ENCODE peak calls at places on chromosomes 16 and 17, in four cellular contexts. K is gastrocnemius medialis, M is keratinocyte, F is DND-41. V is an unnamed sample.

GRCh38 chr16:85554114-85554790 is 58.9 kb upstream of the GSE1 start:
- DNase-seq in K (peak; percentile 55), M (peak; percentile 23), F (peak; percentile 90), V (no peak)

GRCh38 chr16:73254983-73255382 is 207.1 kb upstream of the ZFHX3 start:
- DNase-seq in K (no peak), M (no peak), F (no peak), V (no peak)

GRCh38 chr17:29663155-29663554 is 40.4 kb upstream of the CORO6 start:
- DNase-seq in K (peak; percentile 60), M (no peak), F (no peak), V (no peak)

GRCh38 chr16:65658339-65659275 is 536.7 kb upstream of the CDH11 start:
- DNase-seq in K (no peak), M (peak; percentile 99), F (no peak), V (no peak)

GRCh38 chr17:7380855-7381683 is at the start of gene TNK1:
- DNase-seq in K (no peak), M (no peak), F (no peak), V (peak; percentile 72)

GRCh38 chr17:45318561-45319230 is 1.9 kb upstream of the MAP3K14 start:
- DNase-seq in K (no peak), M (no peak), F (no peak), V (no peak)

GRCh38 chr17:74803971-74804370 is 27.8 kb upstream of the NAT9 start:
- DNase-seq in K (no peak), M (no peak), F (no peak), V (no peak)

GRCh38 chr17:31722251-31723056 is 136.6 kb downstream of the COPRS start:
- DNase-seq in K (no peak), M (no peak), F (no peak), V (no peak)

GRCh38 chr17:79888811-79889634 is 49.8 kb upstream of the CBX4 start:
- DNase-seq in K (no peak), M (no peak), F (no peak), V (no peak)

GRCh38 chr17:40303706-40304450 is 5.1 kb upstream of the RARA start:
- DNase-seq in K (no peak), M (no peak), F (no peak), V (no peak)

GRCh38 chr17:65572581-65573282 is 11.3 kb upstream of the AXIN2 start:
- DNase-seq in K (no peak), M (no peak), F (no peak), V (no peak)

GRCh38 chr17:8861482-8862181 is 5.8 kb downstream of the PIK3R6 start:
- DNase-seq in K (no peak), M (no peak), F (no peak), V (no peak)

GRCh38 chr17:30199600-30199999 is 35.9 kb downstream of the SLC6A4 start:
- DNase-seq in K (no peak), M (no peak), F (no peak), V (no peak)

GRCh38 chr16:30972872-30973271 is 12.1 kb upstream of the HSD3B7 start:
- DNase-seq in K (no peak), M (no peak), F (no peak), V (no peak)

GRCh38 chr16:14672403-14672971 is 21.6 kb downstream of the PLA2G10 start:
- DNase-seq in K (no peak), M (no peak), F (no peak), V (no peak)

GRCh38 chr17:1029196-1029911 is 32.4 kb downstream of the TIMM22 start:
- DNase-seq in K (peak; percentile 66), M (no peak), F (no peak), V (peak; percentile 76)

GRCh38 chr16:67842509-67843342 is 606 bp downstream of the THAP11 start:
- DNase-seq in K (peak; percentile 24), M (no peak), F (peak; percentile 63), V (peak; percentile 54)

GRCh38 chr16:72857841-72858594 is 189.9 kb downstream of the ZFHX3 start:
- DNase-seq in K (no peak), M (no peak), F (no peak), V (no peak)

GRCh38 chr16:10180771-10181163 is 1.5 kb downstream of the GRIN2A start:
- DNase-seq in K (no peak), M (no peak), F (peak; percentile 7), V (peak; percentile 89)

GRCh38 chr16:11142951-11143740 is 112.9 kb downstream of the SOCS1 start:
- DNase-seq in K (no peak), M (no peak), F (no peak), V (peak; percentile 21)

GRCh38 chr16:12211870-12212690 is 235.5 kb downstream of the SNX29 start:
- DNase-seq in K (no peak), M (no peak), F (no peak), V (no peak)

GRCh38 chr17:42189651-42189965 is 4.4 kb upstream of the HCRT start:
- DNase-seq in K (no peak), M (no peak), F (no peak), V (no peak)

GRCh38 chr16:6558133-6558532 is 774.5 kb upstream of the RBFOX1 start:
- DNase-seq in K (no peak), M (no peak), F (no peak), V (no peak)

GRCh38 chr17:59791603-59792457 is 84.4 kb downstream of the VMP1 start:
- DNase-seq in K (no peak), M (no peak), F (no peak), V (no peak)

GRCh38 chr17:57965521-57966160 is 10.4 kb upstream of the CUEDC1 start:
- DNase-seq in K (no peak), M (no peak), F (no peak), V (peak; percentile 6)

GRCh38 chr17:57966246-57966645 is 11.0 kb upstream of the CUEDC1 start:
- DNase-seq in K (no peak), M (no peak), F (no peak), V (no peak)

GRCh38 chr17:57968456-57968855 is 13.2 kb upstream of the CUEDC1 start:
- DNase-seq in K (no peak), M (no peak), F (no peak), V (peak; percentile 8)

GRCh38 chr17:57963149-57963511 is 7.9 kb upstream of the CUEDC1 start:
- DNase-seq in K (no peak), M (no peak), F (no peak), V (no peak)

DNA sequence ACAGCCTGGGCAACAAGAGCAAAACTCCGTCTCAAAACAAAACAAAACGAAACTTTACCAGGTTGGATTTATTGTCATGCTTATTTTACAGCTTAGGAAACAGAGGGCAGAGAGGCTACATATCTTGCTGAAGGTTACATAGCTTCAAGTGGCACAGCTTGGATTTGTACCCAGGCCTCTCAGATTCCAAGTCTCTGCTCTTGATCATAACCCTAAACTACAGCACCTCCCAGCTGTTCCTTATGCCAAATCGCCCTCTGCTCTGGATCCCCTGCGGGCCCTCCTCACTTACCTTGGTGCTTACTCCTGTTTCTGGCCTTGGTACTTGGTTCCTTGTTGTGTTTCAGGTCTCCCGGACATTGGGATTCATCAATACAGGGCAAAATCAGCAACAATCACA is 11.7 kb upstream of the CUEDC1 start:
- DNase-seq in K (no peak), M (no peak), F (no peak), V (peak; percentile 4)
- H3K27ac ChIP-seq in K (peak overlapping the region; percentile 47), M (no peak overlapping the region), F (no peak overlapping the region), V (no peak overlapping the region)

GRCh38 chr17:50349241-50349595 is 3.3 kb downstream of the XYLT2 start:
- DNase-seq in K (no peak), M (no peak), F (no peak), V (no peak)

GRCh38 chr17:50347087-50347893 is 1.4 kb downstream of the XYLT2 start:
- DNase-seq in K (no peak), M (no peak), F (no peak), V (no peak)

GRCh38 chr17:50346313-50347086 is 574 bp downstream of the XYLT2 start:
- DNase-seq in K (no peak), M (no peak), F (no peak), V (peak; percentile 48)

GRCh38 chr17:50348522-50349240 is 2.8 kb downstream of the XYLT2 start:
- DNase-seq in K (no peak), M (no peak), F (no peak), V (no peak)

GRCh38 chr17:50347894-50348291 is 2.0 kb downstream of the XYLT2 start:
- DNase-seq in K (no peak), M (no peak), F (no peak), V (no peak)
- H3K4me3 ChIP-seq in K (no peak overlapping the region), M (no peak overlapping the region), F (no peak overlapping the region), V (no peak overlapping the region)

DNA sequence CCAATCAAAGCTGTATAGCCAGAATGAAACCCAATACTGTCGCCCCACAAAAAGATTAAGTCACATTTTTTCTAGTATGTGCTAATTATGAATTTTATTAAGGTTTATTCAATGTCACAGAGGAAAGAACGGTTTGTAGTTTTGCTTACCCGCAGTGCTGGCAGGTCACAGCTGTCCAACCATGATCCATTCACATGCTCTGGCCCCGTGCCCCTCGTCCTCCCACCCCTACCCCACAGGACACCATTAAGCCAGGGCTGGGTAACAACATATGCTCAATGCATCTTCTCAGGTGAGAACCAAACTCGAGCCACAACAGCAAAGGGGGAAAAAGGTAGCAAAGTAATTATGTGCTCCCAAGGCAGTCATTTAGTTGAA is 589 bp upstream of the FBF1 start:
- DNase-seq in K (no peak), M (no peak), F (no peak), V (no peak)
- TF ChIP-seq CTCF in K (no peak), M (no peak), F (no peak), V (no peak)

DNA sequence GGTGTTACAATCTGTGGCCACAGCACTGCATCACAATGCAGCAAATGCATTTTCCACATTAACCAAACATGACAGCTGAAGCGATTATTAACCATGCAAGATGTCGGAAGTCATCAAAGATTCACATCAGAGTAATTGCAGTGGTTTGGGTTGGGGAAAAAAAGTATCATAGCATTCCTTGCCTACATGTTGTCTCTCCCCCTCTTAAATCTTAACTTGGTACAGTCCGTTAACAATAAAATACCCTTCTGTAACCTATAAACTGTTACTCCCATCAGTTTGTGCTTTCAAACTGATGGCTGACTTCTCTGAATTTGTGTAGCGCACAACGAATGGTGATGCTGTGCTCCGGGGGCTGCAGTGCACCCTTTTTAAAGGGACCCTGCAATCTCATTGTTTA is 51.6 kb downstream of the NUP93 start:
- DNase-seq in K (no peak), M (no peak), F (no peak), V (no peak)
- H3K27ac ChIP-seq in K (no peak overlapping the region), M (no peak overlapping the region), F (peak overlapping the region; percentile 33), V (no peak overlapping the region)

DNA sequence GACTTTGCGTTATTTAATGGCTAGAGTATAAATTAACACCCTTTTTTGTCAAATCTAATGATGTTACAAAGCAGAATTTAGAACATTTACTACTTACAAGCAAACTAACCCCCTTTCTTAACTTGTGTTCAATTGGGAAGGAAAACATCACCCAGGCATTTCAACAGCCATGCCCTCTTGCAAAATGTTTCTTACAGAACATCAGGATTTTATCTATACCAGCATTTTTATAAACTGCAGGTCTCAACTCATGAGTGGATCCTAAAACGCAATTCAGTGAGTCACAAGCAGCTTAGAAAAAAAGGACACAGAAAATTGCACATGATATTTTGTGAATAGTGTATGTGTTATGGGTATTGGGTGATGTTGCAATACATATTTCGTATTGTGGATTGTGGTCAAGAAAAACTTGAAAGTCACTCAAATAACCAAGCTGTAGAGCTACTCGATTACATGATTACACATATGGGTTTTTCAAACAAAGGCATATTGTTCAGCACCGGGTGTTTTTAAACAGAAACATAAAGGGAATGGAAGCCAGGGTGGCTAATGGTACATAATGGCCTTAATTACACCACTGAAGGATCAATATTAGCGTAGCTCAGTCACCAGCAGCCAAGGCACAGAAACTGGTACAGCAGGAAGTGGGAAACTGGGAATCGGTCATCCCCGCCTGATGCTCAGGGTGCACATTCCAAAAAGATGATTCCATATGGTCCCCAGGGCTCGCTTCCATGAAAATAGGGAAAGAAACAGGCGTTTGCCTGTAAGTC is 1.4 kb downstream of the WIPI1 start:
- DNase-seq in K (no peak), M (no peak), F (no peak), V (no peak)
- H3K4me3 ChIP-seq in K (peak overlapping the region; percentile 84), M (peak overlapping the region; percentile 81), F (no peak overlapping the region), V (peak overlapping the region; percentile 67)